ENCODE peak calls at places on chromosomes 12 and 14, in four cellular contexts. One of them, this sample, is unnamed.

GRCh38 chr14:90739318-90740077 is 76.7 kb downstream of the TTC7B start:
- DNase-seq in AML-193: no peak
- DNase-seq in left cardiac atrium: no peak
- DNase-seq in mucosa of descending colon: no peak
- DNase-seq in this sample: no peak

GRCh38 chr12:102690267-102690666 is 209.9 kb upstream of the IGF1 start:
- DNase-seq in AML-193: no peak
- DNase-seq in left cardiac atrium: no peak
- DNase-seq in mucosa of descending colon: no peak
- DNase-seq in this sample: no peak

GRCh38 chr12:84036912-84037311 is 875.7 kb downstream of the SLC6A15 start:
- DNase-seq in AML-193: no peak
- DNase-seq in left cardiac atrium: no peak
- DNase-seq in mucosa of descending colon: no peak
- DNase-seq in this sample: no peak

GRCh38 chr12:82694970-82695369 is 8.3 kb downstream of the TMTC2 start:
- DNase-seq in AML-193: no peak
- DNase-seq in left cardiac atrium: no peak
- DNase-seq in mucosa of descending colon: no peak
- DNase-seq in this sample: no peak

GRCh38 chr12:124512667-124513296 is 54.6 kb downstream of the NCOR2 start:
- DNase-seq in AML-193: no peak
- DNase-seq in left cardiac atrium: peak
- DNase-seq in mucosa of descending colon: peak
- DNase-seq in this sample: peak

GRCh38 chr12:79329933-79330332 is 360.8 kb downstream of the PAWR start:
- DNase-seq in AML-193: no peak
- DNase-seq in left cardiac atrium: no peak
- DNase-seq in mucosa of descending colon: no peak
- DNase-seq in this sample: no peak

GRCh38 chr14:32197919-32198318 is 3.9 kb upstream of the RNU6-7 start:
- DNase-seq in AML-193: no peak
- DNase-seq in left cardiac atrium: no peak
- DNase-seq in mucosa of descending colon: no peak
- DNase-seq in this sample: no peak

GRCh38 chr14:26281280-26281998 is 316.4 kb downstream of the NOVA1 start:
- DNase-seq in AML-193: no peak
- DNase-seq in left cardiac atrium: no peak
- DNase-seq in mucosa of descending colon: no peak
- DNase-seq in this sample: no peak

GRCh38 chr12:85390281-85390680 is 110.3 kb downstream of the ALX1 start:
- DNase-seq in AML-193: no peak
- DNase-seq in left cardiac atrium: no peak
- DNase-seq in mucosa of descending colon: no peak
- DNase-seq in this sample: no peak

GRCh38 chr12:61857968-61858367 is 402.2 kb upstream of the USP15 start:
- DNase-seq in AML-193: no peak
- DNase-seq in left cardiac atrium: no peak
- DNase-seq in mucosa of descending colon: no peak
- DNase-seq in this sample: no peak

GRCh38 chr12:16454481-16454880 is 107.0 kb downstream of the MGST1 start:
- DNase-seq in AML-193: no peak
- DNase-seq in left cardiac atrium: no peak
- DNase-seq in mucosa of descending colon: no peak
- DNase-seq in this sample: no peak

GRCh38 chr14:34030864-34031263 is 80.0 kb upstream of the EGLN3 start:
- DNase-seq in AML-193: no peak
- DNase-seq in left cardiac atrium: peak
- DNase-seq in mucosa of descending colon: peak
- DNase-seq in this sample: no peak

GRCh38 chr14:24339284-24340151 is at the start of gene RIPK3:
- DNase-seq in AML-193: peak
- DNase-seq in left cardiac atrium: peak
- DNase-seq in mucosa of descending colon: peak
- DNase-seq in this sample: peak

GRCh38 chr12:106342397-106343212 is 14.9 kb upstream of the POLR3B start:
- DNase-seq in AML-193: no peak
- DNase-seq in left cardiac atrium: peak
- DNase-seq in mucosa of descending colon: peak
- DNase-seq in this sample: peak

GRCh38 chr14:57362356-57362755 is 28.0 kb upstream of the NAA30 start:
- DNase-seq in AML-193: no peak
- DNase-seq in left cardiac atrium: no peak
- DNase-seq in mucosa of descending colon: no peak
- DNase-seq in this sample: no peak

GRCh38 chr12:26520869-26521268 is 312.1 kb downstream of the ITPR2 start:
- DNase-seq in AML-193: no peak
- DNase-seq in left cardiac atrium: no peak
- DNase-seq in mucosa of descending colon: no peak
- DNase-seq in this sample: no peak

GRCh38 chr12:109731231-109731731 is 17.7 kb downstream of the FAM222A start:
- DNase-seq in AML-193: no peak
- DNase-seq in left cardiac atrium: no peak
- DNase-seq in mucosa of descending colon: peak
- DNase-seq in this sample: peak

GRCh38 chr14:57884175-57884574 is 18.3 kb upstream of the SLC35F4 start:
- DNase-seq in AML-193: no peak
- DNase-seq in left cardiac atrium: no peak
- DNase-seq in mucosa of descending colon: no peak
- DNase-seq in this sample: no peak

GRCh38 chr14:60656755-60657608 is 7.7 kb upstream of the SIX1 start:
- DNase-seq in AML-193: no peak
- DNase-seq in left cardiac atrium: no peak
- DNase-seq in mucosa of descending colon: peak
- DNase-seq in this sample: no peak

GRCh38 chr12:108515916-108516315 is 839 bp downstream of the FICD start:
- DNase-seq in AML-193: no peak
- DNase-seq in left cardiac atrium: no peak
- DNase-seq in mucosa of descending colon: no peak
- DNase-seq in this sample: no peak

GRCh38 chr12:130714091-130714590 is 2.0 kb downstream of the RIMBP2 start:
- DNase-seq in AML-193: no peak
- DNase-seq in left cardiac atrium: no peak
- DNase-seq in mucosa of descending colon: no peak
- DNase-seq in this sample: no peak

GRCh38 chr12:88896958-88897357 is 316.7 kb upstream of the KITLG start:
- DNase-seq in AML-193: no peak
- DNase-seq in left cardiac atrium: no peak
- DNase-seq in mucosa of descending colon: no peak
- DNase-seq in this sample: no peak

GRCh38 chr12:106769546-106769945 is 4.9 kb upstream of the RIC8B start:
- DNase-seq in AML-193: no peak
- DNase-seq in left cardiac atrium: no peak
- DNase-seq in mucosa of descending colon: no peak
- DNase-seq in this sample: no peak